ENCODE peak calls at places on chromosomes 11 and 22, in five cellular contexts. X is SK-N-SH, Z is K562, A is HepG2, I is GM12878. P is an unnamed sample.

GRCh38 chr11:3166268-3167142 is 1.4 kb upstream of the OSBPL5 start:
- DNase-seq in X (no peak), Z (peak), A (no peak), I (no peak), P (no peak)

GRCh38 chr11:557328-558132 is 3.0 kb downstream of the LMNTD2 start:
- DNase-seq in X (no peak), Z (no peak), A (no peak), I (no peak), P (no peak)

GRCh38 chr11:75140269-75141138 is 10.4 kb upstream of the SLCO2B1 start:
- DNase-seq in X (peak), Z (peak), A (peak), I (peak), P (peak)

GRCh38 chr11:66953431-66953833 is 4.8 kb downstream of the PC start:
- DNase-seq in X (no peak), Z (no peak), A (no peak), I (no peak), P (no peak)

GRCh38 chr11:76962583-76963416 is 71.4 kb upstream of the B3GNT6 start:
- DNase-seq in X (no peak), Z (no peak), A (peak), I (peak), P (no peak)

GRCh38 chr11:3642071-3642951 is 519 bp upstream of the ART5 start:
- DNase-seq in X (peak), Z (peak), A (peak), I (no peak), P (peak)

GRCh38 chr11:70760416-70761020 is 362.2 kb downstream of the CTTN start:
- DNase-seq in X (no peak), Z (no peak), A (no peak), I (no peak), P (no peak)

GRCh38 chr11:9313648-9314290 is 624 bp downstream of the TMEM41B start:
- DNase-seq in X (no peak), Z (peak), A (no peak), I (no peak), P (no peak)

GRCh38 chr22:20565761-20566160 is 58.4 kb downstream of the MED15 start:
- DNase-seq in X (no peak), Z (no peak), A (no peak), I (no peak), P (no peak)

GRCh38 chr22:22061085-22062077 is 78.8 kb upstream of the TOP3B start:
- DNase-seq in X (no peak), Z (peak), A (peak), I (no peak), P (no peak)

GRCh38 chr11:69234740-69235710 is 58.9 kb upstream of the MYEOV start:
- DNase-seq in X (no peak), Z (peak), A (no peak), I (no peak), P (no peak)

GRCh38 chr22:36325163-36326031 is 62.4 kb downstream of the MYH9 start:
- DNase-seq in X (no peak), Z (no peak), A (no peak), I (no peak), P (no peak)

GRCh38 chr22:29983296-29983917 is 96.9 kb upstream of the HORMAD2 start:
- DNase-seq in X (no peak), Z (no peak), A (no peak), I (no peak), P (no peak)

GRCh38 chr11:56700242-56700918 is 1.5 kb downstream of the OR9G1 start:
- DNase-seq in X (no peak), Z (no peak), A (no peak), I (no peak), P (no peak)

GRCh38 chr11:117834068-117834810 is 9.7 kb upstream of the FXYD2 start:
- DNase-seq in X (no peak), Z (no peak), A (no peak), I (no peak), P (no peak)

GRCh38 chr22:30609260-30610185 is 2.5 kb downstream of the TCN2 start:
- DNase-seq in X (no peak), Z (peak), A (no peak), I (peak), P (no peak)

GRCh38 chr11:82995754-82996398 is 75.8 kb downstream of the RAB30 start:
- DNase-seq in X (no peak), Z (no peak), A (no peak), I (no peak), P (no peak)

GRCh38 chr11:86558219-86558618 is 114.2 kb downstream of the ME3 start:
- DNase-seq in X (no peak), Z (no peak), A (no peak), I (no peak), P (no peak)

GRCh38 chr11:86781546-86781945 is 18.8 kb upstream of the PRSS23 start:
- DNase-seq in X (no peak), Z (peak), A (no peak), I (no peak), P (peak)

GRCh38 chr11:35138606-35138948 is 394 bp upstream of the CD44 start:
- DNase-seq in X (no peak), Z (no peak), A (no peak), I (no peak), P (no peak)
- H3K9ac ChIP-seq in X (peak), Z (no peak), A (no peak), I (peak), P (no peak)

GRCh38 chr22:41479671-41480396 is 10.9 kb downstream of the ACO2 start:
- DNase-seq in X (no peak), Z (no peak), A (no peak), I (no peak), P (peak)

GRCh38 chr22:41478473-41478872 is 9.6 kb downstream of the ACO2 start:
- DNase-seq in X (no peak), Z (no peak), A (no peak), I (peak), P (no peak)

GRCh38 chr22:41481131-41481830 is 12.4 kb downstream of the ACO2 start:
- DNase-seq in X (no peak), Z (no peak), A (no peak), I (no peak), P (no peak)

GRCh38 chr22:41480397-41480735 is 11.4 kb downstream of the ACO2 start:
- DNase-seq in X (no peak), Z (no peak), A (no peak), I (no peak), P (no peak)

GRCh38 chr22:41478891-41479521 is 10.1 kb downstream of the ACO2 start:
- DNase-seq in X (no peak), Z (no peak), A (no peak), I (peak), P (no peak)
- TF ChIP-seq GABPA in X (no peak), Z (no peak), A (no peak), I (no peak), P (no peak)

GRCh38 chr22:24496234-24496633 is 1.1 kb downstream of the UPB1 start:
- DNase-seq in X (no peak), Z (no peak), A (no peak), I (no peak), P (no peak)
- H3K9ac ChIP-seq in X (no peak), Z (no peak), A (no peak), I (no peak), P (no peak)

GRCh38 chr11:47668665-47669064 is 26.3 kb upstream of the MTCH2 start:
- DNase-seq in X (no peak), Z (no peak), A (peak), I (no peak), P (no peak)

GRCh38 chr11:47672283-47672730 is 29.9 kb upstream of the MTCH2 start:
- DNase-seq in X (no peak), Z (peak), A (no peak), I (no peak), P (no peak)

GRCh38 chr11:47669856-47670255 is 27.5 kb upstream of the MTCH2 start:
- DNase-seq in X (no peak), Z (no peak), A (no peak), I (no peak), P (no peak)

GRCh38 chr11:47667135-47667534 is 24.8 kb upstream of the MTCH2 start:
- DNase-seq in X (no peak), Z (no peak), A (no peak), I (no peak), P (no peak)

GRCh38 chr11:47667555-47667954 is 25.2 kb upstream of the MTCH2 start:
- DNase-seq in X (no peak), Z (no peak), A (no peak), I (no peak), P (no peak)
- TF ChIP-seq GABPA in X (no peak), Z (no peak), A (no peak), I (no peak), P (no peak)

DNA sequence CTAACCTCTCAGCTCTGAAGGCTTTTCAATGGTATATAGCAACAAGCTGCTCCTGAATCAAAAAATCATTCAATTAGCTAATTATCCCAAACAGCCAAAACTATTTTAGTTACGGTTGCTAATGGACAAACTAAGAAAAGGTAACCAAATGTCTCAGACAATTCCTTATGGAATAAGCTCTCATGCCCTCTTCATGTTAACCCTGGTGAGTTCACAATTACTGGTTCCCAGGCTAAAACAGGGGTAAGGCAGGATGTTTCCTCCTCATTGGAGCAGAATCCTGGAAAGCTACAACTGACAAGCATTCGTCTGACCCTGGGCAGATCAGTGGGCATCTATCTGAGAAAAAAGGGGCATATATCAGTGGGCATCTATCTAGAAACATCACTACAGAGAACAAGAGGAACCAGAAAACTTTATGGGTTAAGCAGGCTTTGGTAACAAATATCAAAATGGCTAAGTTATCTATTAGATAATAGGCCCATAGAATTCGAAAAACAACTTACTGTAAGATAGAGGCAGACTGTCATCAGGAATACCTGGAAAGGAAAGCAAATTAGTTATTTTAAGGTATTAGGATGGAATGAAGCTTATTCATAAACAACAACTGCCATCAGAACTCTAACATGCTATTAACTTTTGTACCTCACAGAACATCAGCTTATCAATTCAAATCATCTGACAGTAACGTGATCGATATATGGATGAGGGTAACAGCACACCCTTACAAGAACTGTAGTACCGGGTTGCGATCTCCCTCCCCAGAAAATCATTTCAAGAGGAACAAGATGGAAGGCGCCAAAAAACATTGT is 14.8 kb upstream of the WDR74 start:
- DNase-seq in X (no peak), Z (peak), A (no peak), I (no peak), P (no peak)
- H3K9ac ChIP-seq in X (peak), Z (peak), A (peak), I (peak), P (peak)

DNA sequence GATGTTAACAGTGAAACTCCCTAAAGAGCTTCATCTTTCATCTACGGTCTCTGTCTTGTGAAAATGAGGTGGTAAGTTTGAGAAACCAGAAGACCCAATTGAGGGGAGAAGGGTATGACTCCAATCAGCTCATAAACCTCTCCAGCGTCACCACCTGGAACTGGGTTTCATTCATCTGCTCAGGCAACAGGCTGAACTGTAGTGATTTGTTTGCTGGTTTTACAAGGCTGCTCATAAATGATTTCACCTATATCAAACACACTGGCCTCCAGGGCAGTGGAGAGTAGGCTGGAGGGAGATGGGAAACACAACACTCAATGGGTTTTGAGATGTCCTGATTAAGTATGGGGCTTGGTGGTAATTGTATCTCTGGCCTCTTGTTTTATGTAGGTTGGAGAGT is 79.0 kb downstream of the EFCAB6 start:
- DNase-seq in X (no peak), Z (no peak), A (no peak), I (no peak), P (no peak)
- TF ChIP-seq GABPA in X (no peak), Z (no peak), A (no peak), I (no peak), P (no peak)

GRCh38 chr22:50621491-50621880 is 6.5 kb downstream of the ARSA start:
- DNase-seq in X (peak), Z (no peak), A (no peak), I (peak), P (no peak)
- H3K9ac ChIP-seq in X (no peak), Z (no peak), A (peak), I (peak), P (no peak)

GRCh38 chr11:114317738-114318137 is 21.5 kb downstream of the NNMT start:
- DNase-seq in X (peak), Z (peak), A (no peak), I (no peak), P (no peak)
- TF ChIP-seq GABPA in X (no peak), Z (no peak), A (no peak), I (no peak), P (no peak)

P was measured in H1.